ENCODE peak calls at places on chromosomes 12 and 14, in seven cellular contexts. O is A172; I is GM12891; C is NCI-H1092 treated with DMSO at 0.1 percent for 48 hours; B is CD8-positive, alpha-beta memory T cell; P is adipocyte; M is HFFc6. E is an unnamed sample.
A peak's percentile ranks its signal among the peaks of the same experiment; 100 is the strongest.

GRCh38 chr14:24310387-24310665 is 386 bp downstream of the LTB4R2 start:
- DNase-seq in O (no peak), I (no peak), C (no peak), B (no peak), P (no peak), M (no peak), E (no peak)

GRCh38 chr12:114406326-114407033 is 536 bp upstream of the TBX5 start:
- DNase-seq in O (no peak), I (no peak), C (no peak), B (no peak), P (no peak), M (peak; percentile 62), E (no peak)

GRCh38 chr12:7178481-7178880 is 11.0 kb upstream of the PEX5 start:
- DNase-seq in O (no peak), I (no peak), C (no peak), B (no peak), P (no peak), M (no peak), E (no peak)

GRCh38 chr12:50647479-50647878 is 116.4 kb upstream of the ATF1 start:
- DNase-seq in O (no peak), I (no peak), C (no peak), B (no peak), P (peak; percentile 28), M (no peak), E (peak; percentile 9)

GRCh38 chr12:98750511-98750910 is 105.4 kb downstream of the APAF1 start:
- DNase-seq in O (no peak), I (no peak), C (no peak), B (no peak), P (no peak), M (no peak), E (no peak)

GRCh38 chr12:64718649-64719048 is 40.6 kb downstream of the GNS start:
- DNase-seq in O (no peak), I (no peak), C (no peak), B (no peak), P (no peak), M (no peak), E (no peak)

GRCh38 chr14:105647784-105648608 is 121.6 kb downstream of the TMEM121 start:
- DNase-seq in O (no peak), I (no peak), C (no peak), B (no peak), P (no peak), M (no peak), E (no peak)

GRCh38 chr12:130366159-130366558 is 28.5 kb downstream of the PIWIL1 start:
- DNase-seq in O (no peak), I (no peak), C (no peak), B (no peak), P (no peak), M (no peak), E (no peak)

GRCh38 chr12:115941362-115941761 is 336.1 kb downstream of the MED13L start:
- DNase-seq in O (no peak), I (no peak), C (no peak), B (no peak), P (no peak), M (no peak), E (no peak)

GRCh38 chr12:71223139-71223538 is 65.3 kb upstream of the TSPAN8 start:
- DNase-seq in O (no peak), I (no peak), C (no peak), B (no peak), P (no peak), M (no peak), E (no peak)

GRCh38 chr14:23930742-23931141 is 22.8 kb upstream of the DHRS4 start:
- DNase-seq in O (no peak), I (no peak), C (no peak), B (no peak), P (peak; percentile 72), M (peak; percentile 54), E (peak; percentile 59)

GRCh38 chr14:23512156-23512555 is 39.4 kb downstream of the ZFHX2 start:
- DNase-seq in O (no peak), I (no peak), C (peak; percentile 86), B (no peak), P (no peak), M (no peak), E (no peak)

GRCh38 chr14:25607095-25607657 is 557.2 kb upstream of the STXBP6 start:
- DNase-seq in O (no peak), I (no peak), C (peak; percentile 20), B (no peak), P (no peak), M (no peak), E (no peak)

GRCh38 chr12:82383930-82384513 is 25.7 kb downstream of the METTL25 start:
- DNase-seq in O (peak; percentile 20), I (no peak), C (no peak), B (no peak), P (peak; percentile 58), M (peak; percentile 35), E (no peak)

GRCh38 chr14:56351861-56352260 is 227.7 kb upstream of the TMEM260 start:
- DNase-seq in O (peak; percentile 38), I (no peak), C (no peak), B (no peak), P (peak; percentile 54), M (peak; percentile 88), E (peak; percentile 57)

GRCh38 chr12:107684990-107685359 is 624 bp upstream of the PWP1 start:
- DNase-seq in O (peak; percentile 17), I (no peak), C (peak; percentile 16), B (no peak), P (peak; percentile 30), M (no peak), E (no peak)

GRCh38 chr14:22667881-22668280 is 23.7 kb upstream of the OR6J1 start:
- DNase-seq in O (no peak), I (no peak), C (no peak), B (no peak), P (no peak), M (no peak), E (no peak)

GRCh38 chr12:81610955-81611889 is 147.9 kb downstream of the PPFIA2 start:
- DNase-seq in O (peak; percentile 10), I (no peak), C (no peak), B (no peak), P (peak; percentile 6), M (no peak), E (no peak)

GRCh38 chr12:95978351-95978750 is 17.8 kb downstream of the HAL start:
- DNase-seq in O (no peak), I (no peak), C (no peak), B (no peak), P (no peak), M (no peak), E (no peak)

GRCh38 chr14:78836777-78837176 is 666.6 kb downstream of the NRXN3 start:
- DNase-seq in O (peak; percentile 61), I (peak; percentile 2), C (peak; percentile 57), B (no peak), P (peak; percentile 60), M (peak; percentile 48), E (peak; percentile 25)

GRCh38 chr12:20436367-20436766 is 68.0 kb downstream of the PDE3A start:
- DNase-seq in O (peak; percentile 5), I (no peak), C (no peak), B (no peak), P (no peak), M (no peak), E (no peak)

GRCh38 chr12:112964915-112965314 is 13.4 kb upstream of the OAS2 start:
- DNase-seq in O (no peak), I (no peak), C (no peak), B (no peak), P (no peak), M (no peak), E (no peak)

E was measured in AG08396.